ENCODE peak calls at places on chromosomes 16 and 17, in five cellular contexts. One of them, this sample, is unnamed. For H3K36me3 and H3K4me1, the result is how much of the 10 kb centered on the place peaks cover.

GRCh38 chr17:21373696-21374454 is 2.3 kb upstream of the KCNJ12 start:
- DNase-seq in transverse colon: no peak
- DNase-seq in tibial nerve: no peak
- DNase-seq in spleen: no peak
- DNase-seq in fibroblast of lung: no peak
- DNase-seq in this sample: no peak

GRCh38 chr16:1102921-1103648 is 7.0 kb upstream of the C1QTNF8 start:
- DNase-seq in fibroblast of lung: no peak
- DNase-seq in transverse colon: peak
- DNase-seq in spleen: peak
- DNase-seq in tibial nerve: no peak
- DNase-seq in this sample: no peak

GRCh38 chr17:59827721-59828477 is 64.8 kb downstream of the TUBD1 start:
- DNase-seq in tibial nerve: no peak
- DNase-seq in spleen: no peak
- DNase-seq in fibroblast of lung: peak
- DNase-seq in transverse colon: no peak
- DNase-seq in this sample: no peak

GRCh38 chr16:49213594-49213993 is 68.0 kb downstream of the CBLN1 start:
- DNase-seq in fibroblast of lung: no peak
- DNase-seq in spleen: no peak
- DNase-seq in tibial nerve: no peak
- DNase-seq in transverse colon: no peak
- DNase-seq in this sample: no peak

GRCh38 chr16:87126403-87127025 is 190.7 kb downstream of the C16orf95 start:
- DNase-seq in fibroblast of lung: no peak
- DNase-seq in spleen: no peak
- DNase-seq in transverse colon: no peak
- DNase-seq in tibial nerve: no peak
- DNase-seq in this sample: no peak

GRCh38 chr17:75595284-75595918 is 7.8 kb downstream of the MYO15B start:
- DNase-seq in transverse colon: no peak
- DNase-seq in tibial nerve: no peak
- DNase-seq in spleen: no peak
- DNase-seq in fibroblast of lung: no peak
- DNase-seq in this sample: no peak

GRCh38 chr17:62696726-62697490 is 69.4 kb downstream of the MRC2 start:
- DNase-seq in transverse colon: no peak
- DNase-seq in spleen: no peak
- DNase-seq in fibroblast of lung: no peak
- DNase-seq in tibial nerve: no peak
- DNase-seq in this sample: no peak

GRCh38 chr17:32519769-32520701 is 33.2 kb downstream of the CDK5R1 start:
- DNase-seq in spleen: peak
- DNase-seq in fibroblast of lung: peak
- DNase-seq in tibial nerve: no peak
- DNase-seq in transverse colon: peak
- DNase-seq in this sample: no peak

GRCh38 chr17:62791235-62792121 is 16.6 kb downstream of the MARCHF10 start:
- DNase-seq in fibroblast of lung: peak
- DNase-seq in transverse colon: no peak
- DNase-seq in spleen: no peak
- DNase-seq in tibial nerve: no peak
- DNase-seq in this sample: no peak

GRCh38 chr16:760498-761343 is at the start of gene MSLN:
- DNase-seq in spleen: no peak
- DNase-seq in transverse colon: no peak
- DNase-seq in tibial nerve: no peak
- DNase-seq in fibroblast of lung: peak
- DNase-seq in this sample: no peak

GRCh38 chr16:68466174-68466573 is 17.9 kb upstream of the SMPD3 start:
- DNase-seq in spleen: no peak
- DNase-seq in fibroblast of lung: no peak
- DNase-seq in transverse colon: no peak
- DNase-seq in tibial nerve: no peak
- DNase-seq in this sample: no peak

GRCh38 chr17:41527076-41528023 is 758 bp downstream of the KRT19 start:
- DNase-seq in transverse colon: peak
- DNase-seq in fibroblast of lung: no peak
- DNase-seq in spleen: no peak
- DNase-seq in tibial nerve: no peak
- DNase-seq in this sample: no peak

GRCh38 chr16:67807148-67807682 is 526 bp downstream of the TSNAXIP1 start:
- DNase-seq in spleen: no peak
- DNase-seq in tibial nerve: no peak
- DNase-seq in fibroblast of lung: no peak
- DNase-seq in transverse colon: no peak
- DNase-seq in this sample: no peak

GRCh38 chr17:65305116-65305515 is 167.9 kb downstream of the RGS9 start:
- DNase-seq in fibroblast of lung: no peak
- DNase-seq in spleen: no peak
- DNase-seq in transverse colon: no peak
- DNase-seq in tibial nerve: no peak
- DNase-seq in this sample: no peak

GRCh38 chr17:65297916-65298315 is 160.7 kb downstream of the RGS9 start:
- DNase-seq in tibial nerve: no peak
- DNase-seq in spleen: no peak
- DNase-seq in fibroblast of lung: no peak
- DNase-seq in transverse colon: no peak
- DNase-seq in this sample: no peak

GRCh38 chr17:65305778-65306177 is 168.6 kb downstream of the RGS9 start:
- DNase-seq in tibial nerve: no peak
- DNase-seq in spleen: no peak
- DNase-seq in transverse colon: no peak
- DNase-seq in fibroblast of lung: no peak
- DNase-seq in this sample: no peak

GRCh38 chr17:65297384-65297783 is 160.2 kb downstream of the RGS9 start:
- DNase-seq in transverse colon: no peak
- DNase-seq in tibial nerve: no peak
- DNase-seq in fibroblast of lung: peak
- DNase-seq in spleen: no peak
- DNase-seq in this sample: no peak

GRCh38 chr17:65301184-65301583 is 164.0 kb downstream of the RGS9 start:
- DNase-seq in spleen: no peak
- DNase-seq in transverse colon: no peak
- DNase-seq in tibial nerve: no peak
- DNase-seq in fibroblast of lung: peak
- DNase-seq in this sample: no peak
- H3K27ac ChIP-seq in spleen: no peak
- H3K27ac ChIP-seq in transverse colon: no peak
- H3K27ac ChIP-seq in tibial nerve: no peak
- H3K27ac ChIP-seq in fibroblast of lung: no peak
- H3K27ac ChIP-seq in this sample: no peak

DNA sequence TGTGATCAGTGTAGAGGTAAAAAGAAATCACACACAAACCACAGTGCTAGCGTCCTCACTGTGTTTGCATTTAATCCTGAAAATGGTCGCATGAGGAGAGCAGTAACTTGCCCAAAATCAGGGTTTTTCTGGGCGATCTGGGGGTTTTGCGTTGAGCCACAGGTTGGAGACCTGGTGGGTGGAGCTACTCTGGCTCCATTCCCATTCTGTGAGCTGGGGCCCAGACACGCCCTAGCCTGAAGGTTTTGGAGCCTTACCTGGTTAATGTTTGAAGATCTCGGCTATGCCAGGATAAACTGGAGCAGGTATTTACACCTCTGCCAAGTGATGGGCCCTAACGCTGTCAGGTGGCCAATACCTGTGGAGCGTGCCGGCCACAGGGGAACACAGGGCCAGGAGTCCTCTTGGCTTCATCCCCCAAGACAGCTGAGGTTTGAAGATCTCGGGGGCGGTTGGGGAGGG is 48.4 kb downstream of the MPRIP start:
- DNase-seq in spleen: no peak
- DNase-seq in fibroblast of lung: no peak
- DNase-seq in tibial nerve: peak
- DNase-seq in transverse colon: peak
- DNase-seq in this sample: no peak
- H3K36me3 ChIP-seq in spleen: under half
- H3K36me3 ChIP-seq in fibroblast of lung: under half
- H3K36me3 ChIP-seq in tibial nerve: under half
- H3K36me3 ChIP-seq in transverse colon: under half
- H3K36me3 ChIP-seq in this sample: under half

GRCh38 chr17:81514735-81515529 is 2.3 kb upstream of the ACTG1 start:
- DNase-seq in tibial nerve: peak
- DNase-seq in transverse colon: peak
- DNase-seq in spleen: peak
- DNase-seq in fibroblast of lung: peak
- DNase-seq in this sample: peak
- H3K4me1 ChIP-seq in tibial nerve: half or more
- H3K4me1 ChIP-seq in transverse colon: under half
- H3K4me1 ChIP-seq in spleen: half or more
- H3K4me1 ChIP-seq in fibroblast of lung: under half
- H3K4me1 ChIP-seq in this sample: under half

GRCh38 chr16:14347706-14348105 is 276.6 kb downstream of the MRTFB start:
- DNase-seq in fibroblast of lung: no peak
- DNase-seq in transverse colon: no peak
- DNase-seq in tibial nerve: no peak
- DNase-seq in spleen: no peak
- DNase-seq in this sample: no peak
- H3K27ac ChIP-seq in fibroblast of lung: no peak
- H3K27ac ChIP-seq in transverse colon: no peak
- H3K27ac ChIP-seq in tibial nerve: no peak
- H3K27ac ChIP-seq in spleen: no peak
- H3K27ac ChIP-seq in this sample: no peak

GRCh38 chr17:35723735-35724134 is 7.7 kb upstream of the RASL10B start:
- DNase-seq in tibial nerve: no peak
- DNase-seq in spleen: no peak
- DNase-seq in fibroblast of lung: no peak
- DNase-seq in transverse colon: no peak
- DNase-seq in this sample: no peak
- H3K36me3 ChIP-seq in tibial nerve: under half
- H3K36me3 ChIP-seq in spleen: half or more
- H3K36me3 ChIP-seq in fibroblast of lung: under half
- H3K36me3 ChIP-seq in transverse colon: under half
- H3K36me3 ChIP-seq in this sample: under half